ENCODE peak calls at places on chromosomes 16 and 17, in ten cellular contexts. M is tibial nerve, E is brain microvascular endothelial cell, B is transverse colon, U is SK-N-SH, S is astrocyte, N is spleen, G is right atrium auricular region, P is RWPE2, X is MM.1S. V is an unnamed sample. For H3K36me3, the result is how much of the 10 kb centered on the place peaks cover.

GRCh38 chr17:76735006-76735405 is 2.1 kb downstream of the SRSF2 start:
- DNase-seq in M (no peak), E (no peak), B (no peak), U (no peak), S (no peak), N (no peak), G (no peak), P (no peak), X (peak), V (no peak)

GRCh38 chr16:78866556-78866955 is 734.0 kb downstream of the MAF start:
- DNase-seq in M (no peak), E (no peak), B (no peak), U (no peak), S (no peak), N (no peak), G (no peak), P (no peak), X (no peak), V (no peak)

GRCh38 chr17:60888812-60889709 is 211.4 kb downstream of the BCAS3 start:
- DNase-seq in M (no peak), E (no peak), B (no peak), U (no peak), S (peak), N (no peak), G (no peak), P (no peak), X (no peak), V (no peak)

GRCh38 chr17:63988741-63989621 is 9.2 kb upstream of the PRR29 start:
- DNase-seq in M (no peak), E (no peak), B (no peak), U (no peak), S (no peak), N (peak), G (no peak), P (no peak), X (no peak), V (no peak)

GRCh38 chr16:28139530-28139929 is 72.2 kb downstream of the XPO6 start:
- DNase-seq in M (no peak), E (no peak), B (no peak), U (no peak), S (no peak), N (no peak), G (no peak), P (no peak), X (no peak), V (no peak)

GRCh38 chr17:82241183-82241925 is 12.5 kb downstream of the SLC16A3 start:
- DNase-seq in M (peak), E (no peak), B (peak), U (peak), S (peak), N (peak), G (peak), P (peak), X (no peak), V (no peak)

GRCh38 chr16:27317738-27318398 is 4.1 kb downstream of the IL4R start:
- DNase-seq in M (no peak), E (no peak), B (no peak), U (no peak), S (no peak), N (no peak), G (no peak), P (no peak), X (no peak), V (no peak)

GRCh38 chr17:55668581-55668980 is 54.1 kb downstream of the TMEM100 start:
- DNase-seq in M (no peak), E (no peak), B (no peak), U (no peak), S (no peak), N (no peak), G (no peak), P (no peak), X (no peak), V (no peak)

GRCh38 chr17:48613862-48614694 is 1.0 kb downstream of the HOXB8 start:
- DNase-seq in M (no peak), E (no peak), B (no peak), U (no peak), S (no peak), N (no peak), G (no peak), P (no peak), X (no peak), V (no peak)

GRCh38 chr17:40093580-40094201 is 6.7 kb downstream of the NR1D1 start:
- DNase-seq in M (no peak), E (no peak), B (no peak), U (no peak), S (no peak), N (no peak), G (no peak), P (no peak), X (no peak), V (no peak)

GRCh38 chr17:38544839-38545209 is 60.9 kb downstream of the SRCIN1 start:
- DNase-seq in M (no peak), E (no peak), B (no peak), U (no peak), S (no peak), N (no peak), G (no peak), P (no peak), X (no peak), V (no peak)

GRCh38 chr17:549197-550040 is 165.2 kb downstream of the VPS53 start:
- DNase-seq in M (no peak), E (no peak), B (no peak), U (no peak), S (peak), N (no peak), G (no peak), P (no peak), X (no peak), V (peak)

GRCh38 chr17:7403043-7403901 is 625 bp downstream of the TMEM256 start:
- DNase-seq in M (peak), E (no peak), B (peak), U (peak), S (no peak), N (peak), G (peak), P (no peak), X (no peak), V (no peak)

GRCh38 chr17:7593296-7593695 is 3.4 kb upstream of the SOX15 start:
- DNase-seq in M (no peak), E (no peak), B (no peak), U (no peak), S (no peak), N (no peak), G (no peak), P (no peak), X (no peak), V (no peak)

GRCh38 chr17:28725166-28725659 is 820 bp downstream of the TLCD1 start:
- DNase-seq in M (no peak), E (peak), B (no peak), U (no peak), S (peak), N (no peak), G (no peak), P (no peak), X (peak), V (no peak)

GRCh38 chr16:4772351-4772750 is 5.4 kb upstream of the ZNF500 start:
- DNase-seq in M (no peak), E (no peak), B (no peak), U (no peak), S (no peak), N (no peak), G (no peak), P (no peak), X (no peak), V (no peak)

GRCh38 chr17:50634123-50634914 is at the start of gene ABCC3:
- DNase-seq in M (no peak), E (no peak), B (peak), U (peak), S (peak), N (no peak), G (no peak), P (no peak), X (no peak), V (no peak)

GRCh38 chr16:68272501-68273209 is 8.3 kb downstream of the SLC7A6 start:
- DNase-seq in M (no peak), E (no peak), B (peak), U (no peak), S (no peak), N (no peak), G (no peak), P (no peak), X (peak), V (no peak)

GRCh38 chr17:74513987-74514631 is 17.2 kb downstream of the CD300LB start:
- DNase-seq in M (peak), E (peak), B (no peak), U (no peak), S (peak), N (no peak), G (no peak), P (no peak), X (peak), V (no peak)

GRCh38 chr17:45794840-45795239 is 10.7 kb downstream of the CRHR1 start:
- DNase-seq in M (no peak), E (no peak), B (no peak), U (no peak), S (no peak), N (no peak), G (no peak), P (no peak), X (no peak), V (no peak)

GRCh38 chr17:76943781-76944213 is 75.6 kb downstream of the MGAT5B start:
- DNase-seq in M (no peak), E (no peak), B (no peak), U (no peak), S (no peak), N (no peak), G (no peak), P (no peak), X (no peak), V (no peak)

DNA sequence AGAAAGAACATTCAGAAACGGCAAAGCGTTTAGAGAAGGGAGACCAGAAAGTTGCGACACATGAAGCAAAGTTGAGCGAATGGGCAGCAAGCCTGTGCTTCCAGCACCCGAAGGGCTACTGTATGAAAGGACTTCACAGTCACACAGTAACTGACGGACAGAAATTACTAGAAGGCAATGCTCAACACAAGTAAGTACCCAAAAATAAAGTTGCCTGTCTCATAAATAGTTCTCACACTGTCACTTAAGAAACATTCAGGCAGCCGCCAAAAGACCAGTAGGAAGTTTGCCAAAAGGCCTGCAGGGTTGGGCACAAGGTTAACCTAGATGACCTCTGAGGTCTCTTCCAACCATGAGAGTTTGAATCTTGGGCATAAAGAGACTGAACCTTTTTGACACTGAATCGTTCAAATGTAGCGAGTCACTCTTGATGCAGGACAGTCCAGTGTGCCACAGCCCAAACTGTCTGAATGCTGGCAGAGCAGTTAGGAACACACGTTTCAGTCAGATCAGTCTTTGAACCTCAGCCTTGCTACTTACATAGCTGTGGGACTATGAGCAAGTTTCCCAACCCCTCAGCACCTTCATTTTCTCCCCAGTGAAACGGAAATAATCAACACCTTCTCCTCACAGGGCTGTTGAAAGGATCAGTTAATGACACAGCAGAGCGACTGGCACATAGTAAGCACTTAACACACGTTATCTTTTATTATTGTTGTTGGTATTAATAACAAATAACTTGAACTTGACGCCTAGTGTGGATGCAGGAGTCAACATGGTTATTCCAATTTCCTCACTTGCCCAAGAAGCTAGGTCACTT is 10.4 kb downstream of the NCBP3 start:
- DNase-seq in M (no peak), E (no peak), B (no peak), U (no peak), S (no peak), N (no peak), G (no peak), P (no peak), X (no peak), V (no peak)
- H3K4me3 ChIP-seq in M (no peak), E (no peak), B (no peak), U (no peak), S (no peak), N (no peak), G (no peak), P (no peak), X (no peak), V (no peak)

GRCh38 chr17:79948918-79949645 is 86.6 kb downstream of the TBC1D16 start:
- DNase-seq in M (no peak), E (no peak), B (no peak), U (peak), S (no peak), N (peak), G (no peak), P (peak), X (no peak), V (no peak)
- TF ChIP-seq CTCF in M (no peak), E (no peak), B (no peak), U (no peak), S (no peak), N (no peak), G (no peak), P (no peak), X (no peak), V (no peak)

GRCh38 chr16:8849411-8850011 is 19.3 kb downstream of the CARHSP1 start:
- DNase-seq in M (no peak), E (peak), B (no peak), U (peak), S (peak), N (peak), G (no peak), P (peak), X (no peak), V (no peak)
- H3K36me3 ChIP-seq in M (under half), E (half or more), B (under half), U (under half), S (under half), N (under half), G (under half), P (half or more), X (under half), V (under half)

DNA sequence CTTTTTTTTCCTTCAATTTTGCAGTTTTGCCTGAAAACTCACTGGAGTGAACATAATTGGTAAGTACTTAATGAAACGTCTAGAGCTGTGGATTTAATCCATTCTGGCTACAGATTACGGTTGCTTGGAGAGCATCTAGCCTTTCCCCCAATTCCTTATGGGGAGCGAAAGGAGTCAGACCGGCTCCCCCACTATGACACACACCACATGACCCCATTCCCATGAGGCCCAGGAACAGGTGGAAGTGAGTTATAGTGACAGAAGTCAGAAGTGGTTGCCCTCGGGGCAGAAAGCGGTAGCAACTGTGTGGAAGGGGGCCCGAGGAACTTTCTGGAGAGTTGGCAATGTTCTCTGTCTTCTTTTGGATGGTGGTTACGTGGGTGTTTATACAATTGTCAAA is 41.1 kb downstream of the EMP2 start:
- DNase-seq in M (no peak), E (no peak), B (no peak), U (no peak), S (no peak), N (no peak), G (no peak), P (no peak), X (no peak), V (no peak)
- H3K4me3 ChIP-seq in M (no peak), E (no peak), B (no peak), U (no peak), S (no peak), N (no peak), G (no peak), P (no peak), X (no peak), V (no peak)

GRCh38 chr16:21253470-21253869 is 20.0 kb downstream of the ANKS4B start:
- DNase-seq in M (no peak), E (no peak), B (no peak), U (no peak), S (no peak), N (no peak), G (no peak), P (no peak), X (no peak), V (no peak)
- TF ChIP-seq CTCF in M (no peak), E (no peak), B (no peak), U (no peak), S (no peak), N (no peak), G (no peak), P (no peak), X (no peak), V (no peak)

DNA sequence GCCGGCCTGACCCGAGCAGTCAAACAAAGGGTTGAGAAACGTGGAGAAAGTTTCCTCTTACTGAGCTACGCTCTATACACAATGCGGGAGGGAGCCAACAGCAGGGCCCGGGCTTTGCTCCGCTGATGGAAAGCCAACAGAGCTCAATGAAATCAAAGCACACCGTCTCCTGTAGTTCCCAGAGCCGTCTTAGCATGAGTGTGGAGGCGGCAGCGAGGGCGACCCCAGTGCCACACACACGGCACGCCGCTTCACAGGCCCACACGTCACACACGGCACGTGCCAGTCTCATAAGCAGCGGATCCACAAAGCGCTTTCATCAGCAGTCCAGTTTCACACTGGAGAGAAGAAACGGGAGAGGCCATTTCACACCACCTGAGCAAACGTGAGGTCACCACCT is 34.7 kb downstream of the CYB5D2 start:
- DNase-seq in M (no peak), E (no peak), B (no peak), U (no peak), S (no peak), N (no peak), G (no peak), P (no peak), X (no peak), V (no peak)
- H3K36me3 ChIP-seq in M (under half), E (half or more), B (under half), U (under half), S (half or more), N (half or more), G (half or more), P (half or more), X (under half), V (under half)

GRCh38 chr16:31477220-31478216 is 5.4 kb upstream of the SLC5A2 start:
- DNase-seq in M (no peak), E (no peak), B (peak), U (no peak), S (no peak), N (peak), G (no peak), P (no peak), X (peak), V (no peak)

GRCh38 chr16:31474778-31475738 is 3.1 kb downstream of the TGFB1I1 start:
- DNase-seq in M (no peak), E (no peak), B (no peak), U (no peak), S (no peak), N (no peak), G (no peak), P (no peak), X (no peak), V (no peak)

GRCh38 chr16:31476305-31477219 is 4.6 kb downstream of the TGFB1I1 start:
- DNase-seq in M (peak), E (no peak), B (peak), U (peak), S (no peak), N (peak), G (no peak), P (no peak), X (peak), V (no peak)

GRCh38 chr16:31474173-31474714 is 2.3 kb downstream of the TGFB1I1 start:
- DNase-seq in M (no peak), E (peak), B (no peak), U (no peak), S (peak), N (peak), G (no peak), P (no peak), X (no peak), V (peak)

DNA sequence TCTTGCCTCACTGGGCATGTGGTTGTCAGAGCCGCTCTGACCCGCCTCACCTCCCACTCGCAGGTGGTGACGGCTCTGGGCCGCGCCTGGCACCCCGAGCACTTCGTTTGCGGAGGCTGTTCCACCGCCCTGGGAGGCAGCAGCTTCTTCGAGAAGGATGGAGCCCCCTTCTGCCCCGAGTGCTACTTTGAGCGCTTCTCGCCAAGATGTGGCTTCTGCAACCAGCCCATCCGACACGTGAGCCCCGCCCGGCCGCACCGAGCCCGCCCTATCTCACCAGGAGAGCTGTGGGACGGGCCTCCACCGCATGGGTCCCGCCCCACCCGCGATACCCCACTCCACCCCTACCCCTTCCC is 4.0 kb downstream of the TGFB1I1 start:
- DNase-seq in M (no peak), E (no peak), B (peak), U (no peak), S (no peak), N (peak), G (no peak), P (no peak), X (no peak), V (no peak)
- H3K4me3 ChIP-seq in M (no peak), E (no peak), B (peak), U (no peak), S (no peak), N (peak), G (no peak), P (no peak), X (no peak), V (no peak)